ENCODE peak calls at places on chromosomes 4 and X, in eight cellular contexts. L is PC-3, K is GM23248, G is mammary epithelial cell, J is IMR-90, T is neuronal stem cell, A is DND-41, M is kidney. W is an unnamed sample.

GRCh38 chr4:140094701-140095420 is 59.1 kb downstream of the MAML3 start:
- DNase-seq in A (no peak), G (peak; percentile 13), T (no peak), K (no peak), L (peak; percentile 69), J (peak; percentile 73), M (peak; percentile 87), W (no peak)

GRCh38 chr4:125244848-125245450 is 69.8 kb upstream of the FAT4 start:
- DNase-seq in T (no peak), L (peak; percentile 46), J (peak; percentile 47), G (peak; percentile 14), K (peak; percentile 45), M (no peak), A (no peak), W (no peak)

GRCh38 chr4:41290486-41290885 is 33.8 kb downstream of the UCHL1 start:
- DNase-seq in J (no peak), G (no peak), M (no peak), T (no peak), A (no peak), L (no peak), K (no peak), W (no peak)

GRCh38 chrX:135112743-135113142 is 7.6 kb downstream of the ETDB start:
- DNase-seq in J (no peak), L (no peak), T (no peak), M (peak; percentile 55), A (no peak), K (no peak), G (no peak), W (no peak)

GRCh38 chr4:83189631-83190136 is 75.2 kb upstream of the PLAC8 start:
- DNase-seq in M (no peak), G (no peak), L (no peak), K (no peak), J (no peak), A (no peak), T (peak; percentile 23), W (no peak)

GRCh38 chr4:13912966-13913365 is 285.4 kb upstream of the BOD1L1 start:
- DNase-seq in L (no peak), A (no peak), G (no peak), M (no peak), T (no peak), J (peak; percentile 61), K (peak; percentile 67), W (no peak)

GRCh38 chrX:152817082-152817744 is 13.3 kb downstream of the CETN2 start:
- DNase-seq in L (peak; percentile 65), T (no peak), A (peak; percentile 16), M (no peak), K (peak; percentile 66), J (peak; percentile 54), G (peak; percentile 5), W (no peak)

GRCh38 chrX:101659601-101660063 is at the start of gene ARMCX2:
- DNase-seq in J (peak; percentile 69), G (no peak), M (peak; percentile 84), K (peak; percentile 79), T (peak; percentile 21), A (no peak), L (no peak), W (no peak)

GRCh38 chr4:6692806-6693205 is 872 bp upstream of the S100P start:
- DNase-seq in M (no peak), T (no peak), J (peak; percentile 42), A (no peak), G (peak; percentile 21), L (peak; percentile 72), K (peak; percentile 61), W (no peak)

GRCh38 chrX:132614297-132614696 is 125.5 kb upstream of the MBNL3 start:
- DNase-seq in K (peak; percentile 16), T (no peak), A (peak; percentile 19), J (no peak), L (peak; percentile 38), M (no peak), G (no peak), W (no peak)

GRCh38 chr4:184568770-184569169 is 80.5 kb downstream of the CASP3 start:
- DNase-seq in T (no peak), A (no peak), L (no peak), J (no peak), K (no peak), M (no peak), G (no peak), W (no peak)
- H3K9ac ChIP-seq in T (no peak overlapping the region), A (no peak overlapping the region), L (no peak overlapping the region), J (no peak overlapping the region), K (no peak overlapping the region), M (no peak overlapping the region), G (no peak overlapping the region), W (no peak overlapping the region)

GRCh38 chr4:77062856-77063255 is 12.9 kb downstream of the CCNI start:
- DNase-seq in J (no peak), M (no peak), T (no peak), K (no peak), L (no peak), G (no peak), A (no peak), W (no peak)

GRCh38 chr4:77065382-77065781 is 10.4 kb downstream of the CCNI start:
- DNase-seq in L (no peak), G (peak; percentile 24), A (no peak), K (peak; percentile 48), J (peak; percentile 80), M (no peak), T (no peak), W (no peak)
- H3K27ac ChIP-seq in L (no peak overlapping the region), G (no peak overlapping the region), A (no peak overlapping the region), K (peak overlapping the region; percentile 13), J (no peak overlapping the region), M (no peak overlapping the region), T (no peak overlapping the region), W (no peak overlapping the region)

DNA sequence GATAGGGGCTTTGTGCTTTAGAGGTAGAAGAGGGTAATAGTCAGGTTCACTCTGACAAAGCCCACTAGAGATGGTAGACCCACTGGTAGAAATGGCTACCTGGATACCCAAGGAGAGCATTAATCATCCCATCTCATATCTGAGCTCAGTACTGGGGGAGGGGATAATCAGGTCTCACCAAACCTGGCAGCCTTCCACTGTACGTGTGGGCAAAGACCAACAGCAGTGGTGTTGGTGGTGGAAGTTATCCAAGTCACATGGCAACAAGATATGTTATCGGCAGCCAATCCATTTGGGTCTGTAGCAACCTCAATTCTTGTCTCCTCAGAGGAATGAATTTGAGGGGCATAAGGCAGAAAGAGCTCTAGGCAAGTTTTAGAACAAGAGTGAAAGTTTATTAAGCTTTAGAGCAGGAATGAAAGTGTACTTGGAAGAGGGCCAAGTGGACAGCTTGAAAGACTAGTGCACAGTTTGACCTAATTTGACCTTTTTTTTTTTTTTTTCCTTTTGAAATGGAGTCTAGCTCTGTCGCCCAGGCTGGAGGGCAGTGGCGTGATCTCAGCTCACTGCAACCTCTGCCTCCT is 67.0 kb upstream of the CXCL13 start:
- DNase-seq in M (no peak), A (no peak), G (peak; percentile 71), T (no peak), J (no peak), L (peak; percentile 71), K (no peak), W (no peak)
- H3K9ac ChIP-seq in M (no peak overlapping the region), A (no peak overlapping the region), G (no peak overlapping the region), T (no peak overlapping the region), J (no peak overlapping the region), L (peak overlapping the region; percentile 25), K (no peak overlapping the region), W (no peak overlapping the region)

DNA sequence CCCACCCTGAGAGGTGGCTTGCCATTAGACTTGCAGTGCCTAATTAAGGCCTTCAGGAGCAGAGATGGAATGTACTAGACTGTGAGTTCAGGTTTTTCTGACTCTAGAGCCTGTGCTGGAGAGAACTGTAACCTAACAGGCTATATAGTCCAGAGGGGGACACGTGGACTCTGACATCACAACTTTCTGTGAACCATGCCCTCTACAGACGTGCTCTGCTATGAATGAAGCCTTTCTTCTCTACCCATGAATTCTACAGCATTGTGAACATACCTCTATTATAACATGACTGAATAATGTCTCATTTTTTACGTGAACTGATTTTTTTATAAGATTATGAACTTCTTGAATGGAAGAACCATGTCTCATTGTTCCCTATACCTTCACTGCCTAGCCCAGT is 68.8 kb downstream of the EVC2 start:
- DNase-seq in J (no peak), G (no peak), L (no peak), T (no peak), M (no peak), K (no peak), A (no peak), W (no peak)
- H3K27ac ChIP-seq in J (no peak overlapping the region), G (peak overlapping the region; percentile 90), L (peak overlapping the region; percentile 66), T (no peak overlapping the region), M (no peak overlapping the region), K (peak overlapping the region; percentile 88), A (no peak overlapping the region), W (no peak overlapping the region)

DNA sequence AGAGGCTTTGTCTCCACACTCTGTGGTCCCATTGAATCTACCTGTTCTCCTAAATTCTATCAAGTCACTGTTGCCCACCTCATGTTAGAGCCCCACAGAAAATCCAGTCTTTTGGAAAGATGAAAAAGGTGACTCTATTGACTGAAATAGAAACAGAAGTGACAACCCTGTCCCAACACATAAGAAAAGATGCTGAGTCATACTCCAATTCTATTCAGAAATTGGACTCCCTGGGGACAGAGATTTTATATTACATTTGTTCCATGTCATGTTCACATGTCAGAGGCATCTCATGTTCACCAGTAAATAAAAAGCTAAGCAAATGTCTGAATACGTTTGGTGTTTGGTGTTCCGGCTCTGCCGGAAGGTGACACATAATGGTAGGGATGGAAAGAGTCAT is 2.9 kb upstream of the GRPR start:
- DNase-seq in K (peak; percentile 1), G (no peak), J (no peak), T (no peak), L (no peak), A (no peak), M (no peak), W (no peak)
- H3K9ac ChIP-seq in K (no peak overlapping the region), G (no peak overlapping the region), J (no peak overlapping the region), T (no peak overlapping the region), L (no peak overlapping the region), A (no peak overlapping the region), M (no peak overlapping the region), W (no peak overlapping the region)

GRCh38 chr4:177118596-177118995 is 191.1 kb upstream of the NEIL3 start:
- DNase-seq in J (peak; percentile 99), K (peak; percentile 95), M (no peak), A (no peak), G (peak; percentile 62), T (no peak), L (no peak), W (no peak)
- H3K27ac ChIP-seq in J (peak overlapping the region; percentile 74), K (peak overlapping the region; percentile 82), M (no peak overlapping the region), A (no peak overlapping the region), G (no peak overlapping the region), T (no peak overlapping the region), L (no peak overlapping the region), W (no peak overlapping the region)

GRCh38 chr4:163598028-163598427 is 103.5 kb downstream of the TMA16 start:
- DNase-seq in T (no peak), A (no peak), M (no peak), L (no peak), K (no peak), J (no peak), G (no peak), W (no peak)
- H3K9ac ChIP-seq in T (no peak overlapping the region), A (no peak overlapping the region), M (no peak overlapping the region), L (no peak overlapping the region), K (no peak overlapping the region), J (no peak overlapping the region), G (no peak overlapping the region), W (no peak overlapping the region)